ENCODE peak calls at places on chromosomes 12 and 14, in seven cellular contexts. Y is brain microvascular endothelial cell; W is PC-3; V is CD4-positive, alpha-beta T cell; T is hepatocyte; S is fibroblast of lung; D is adrenal gland. Z is an unnamed sample.

GRCh38 chr12:116880213-116880816 is 926 bp downstream of the HRK start:
- DNase-seq in Y (no peak), W (no peak), V (no peak), T (no peak), S (peak; percentile 29), D (no peak), Z (no peak)

GRCh38 chr14:74620497-74620921 is 8.5 kb upstream of the LTBP2 start:
- DNase-seq in Y (peak; percentile 96), W (peak; percentile 93), V (no peak), T (no peak), S (peak; percentile 73), D (no peak), Z (no peak)

GRCh38 chr12:55745361-55746146 is 2.6 kb downstream of the GDF11 start:
- DNase-seq in Y (no peak), W (no peak), V (no peak), T (peak; percentile 70), S (peak; percentile 68), D (peak; percentile 41), Z (no peak)

GRCh38 chr14:31420013-31420318 is 384 bp downstream of the HEATR5A start:
- DNase-seq in Y (no peak), W (peak; percentile 58), V (peak; percentile 4), T (no peak), S (no peak), D (peak; percentile 77), Z (peak; percentile 86)

GRCh38 chr12:80513211-80513610 is 69.2 kb downstream of the PTPRQ start:
- DNase-seq in Y (no peak), W (no peak), V (no peak), T (no peak), S (no peak), D (no peak), Z (no peak)

GRCh38 chr12:50971946-50972345 is 19.6 kb downstream of the HIGD1C start:
- DNase-seq in Y (no peak), W (no peak), V (no peak), T (no peak), S (peak; percentile 69), D (no peak), Z (no peak)

GRCh38 chr12:1593232-1594044 is 943 bp downstream of the FBXL14 start:
- DNase-seq in Y (no peak), W (peak; percentile 24), V (peak; percentile 52), T (peak; percentile 62), S (no peak), D (peak; percentile 31), Z (no peak)

GRCh38 chr14:102761206-102761605 is 16.0 kb upstream of the TRAF3 start:
- DNase-seq in Y (no peak), W (no peak), V (no peak), T (no peak), S (no peak), D (no peak), Z (no peak)

GRCh38 chr12:113996026-113996425 is 29.9 kb upstream of the RBM19 start:
- DNase-seq in Y (no peak), W (no peak), V (no peak), T (no peak), S (no peak), D (no peak), Z (no peak)

GRCh38 chr14:91032250-91032649 is 28.2 kb downstream of the RPS6KA5 start:
- DNase-seq in Y (no peak), W (no peak), V (no peak), T (no peak), S (no peak), D (no peak), Z (no peak)

GRCh38 chr12:25775968-25776367 is 182.5 kb upstream of the RASSF8 start:
- DNase-seq in Y (peak; percentile 71), W (peak; percentile 87), V (no peak), T (peak; percentile 14), S (no peak), D (no peak), Z (no peak)

GRCh38 chr12:130701402-130701744 is 14.7 kb downstream of the RIMBP2 start:
- DNase-seq in Y (no peak), W (no peak), V (no peak), T (no peak), S (no peak), D (no peak), Z (no peak)

GRCh38 chr14:28767239-28767850 is 758 bp downstream of the FOXG1 start:
- DNase-seq in Y (no peak), W (no peak), V (no peak), T (no peak), S (no peak), D (no peak), Z (no peak)

GRCh38 chr12:58458093-58458492 is 462.2 kb downstream of the LRIG3 start:
- DNase-seq in Y (no peak), W (peak; percentile 31), V (no peak), T (no peak), S (no peak), D (no peak), Z (no peak)

GRCh38 chr12:9750276-9751203 is 10.2 kb downstream of the CD69 start:
- DNase-seq in Y (peak; percentile 65), W (peak; percentile 77), V (peak; percentile 41), T (peak; percentile 78), S (peak; percentile 77), D (peak; percentile 21), Z (no peak)

GRCh38 chr12:19760611-19761010 is 321.3 kb downstream of the AEBP2 start:
- DNase-seq in Y (no peak), W (no peak), V (no peak), T (no peak), S (no peak), D (no peak), Z (no peak)

GRCh38 chr12:103924761-103925641 is 5.2 kb upstream of the HSP90B1 start:
- DNase-seq in Y (peak; percentile 90), W (peak; percentile 77), V (peak; percentile 7), T (peak; percentile 58), S (peak; percentile 59), D (no peak), Z (no peak)

GRCh38 chr14:39376671-39377403 is 55.4 kb downstream of the FBXO33 start:
- DNase-seq in Y (no peak), W (no peak), V (no peak), T (peak; percentile 14), S (peak; percentile 13), D (peak; percentile 42), Z (no peak)

GRCh38 chr12:27517961-27518668 is 5.9 kb upstream of the PPFIBP1 start:
- DNase-seq in Y (no peak), W (no peak), V (no peak), T (no peak), S (no peak), D (no peak), Z (no peak)

GRCh38 chr12:48336066-48336465 is 14.7 kb downstream of the ZNF641 start:
- DNase-seq in Y (no peak), W (no peak), V (no peak), T (no peak), S (no peak), D (no peak), Z (no peak)

GRCh38 chr14:39102265-39102968 is 618 bp downstream of the SEC23A start:
- DNase-seq in Y (peak; percentile 31), W (peak; percentile 42), V (peak; percentile 3), T (peak; percentile 81), S (peak; percentile 68), D (peak; percentile 25), Z (peak; percentile 71)

GRCh38 chr14:52146504-52146903 is 77.6 kb upstream of the NID2 start:
- DNase-seq in Y (no peak), W (peak; percentile 24), V (no peak), T (no peak), S (peak; percentile 26), D (no peak), Z (no peak)
- TF ChIP-seq CTCF in Y (peak; percentile 34), W (peak; percentile 61), V (no peak), T (no peak), S (peak; percentile 18), D (no peak), Z (no peak)

DNA sequence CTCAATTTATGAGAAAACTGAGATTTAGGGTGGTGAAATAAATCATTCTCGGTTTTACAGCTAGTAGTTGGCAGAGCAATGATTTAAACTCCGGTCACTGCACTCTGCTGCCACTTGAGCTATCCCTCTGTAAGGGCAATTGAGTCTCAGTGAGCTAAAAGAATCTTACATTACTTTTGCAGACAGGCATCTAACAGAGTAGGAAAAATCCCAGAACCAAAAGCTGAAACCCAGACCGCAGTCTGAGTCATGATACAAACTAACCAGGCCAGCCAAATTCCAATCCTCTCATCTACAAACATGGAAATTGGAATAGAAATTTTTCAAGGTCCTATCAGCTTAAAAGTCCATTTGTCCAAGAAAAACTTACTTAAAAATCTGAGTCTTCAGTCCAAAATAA is 73.7 kb downstream of the ANKS1B start:
- DNase-seq in Y (peak; percentile 91), W (peak; percentile 91), V (no peak), T (peak; percentile 49), S (peak; percentile 84), D (peak; percentile 66), Z (peak; percentile 75)
- H3K27ac ChIP-seq in Y (peak overlapping the region; percentile 73), W (peak overlapping the region; percentile 11), V (no peak overlapping the region), T (no peak overlapping the region), S (no peak overlapping the region), D (peak overlapping the region; percentile 65), Z (peak overlapping the region; percentile 76)

GRCh38 chr12:45742590-45742989 is 13.1 kb downstream of the ARID2 start:
- DNase-seq in Y (no peak), W (no peak), V (no peak), T (no peak), S (no peak), D (no peak), Z (no peak)

GRCh38 chr12:45743247-45743646 is 13.7 kb downstream of the ARID2 start:
- DNase-seq in Y (no peak), W (no peak), V (no peak), T (no peak), S (no peak), D (no peak), Z (no peak)

GRCh38 chr12:45745861-45746277 is 16.4 kb downstream of the ARID2 start:
- DNase-seq in Y (no peak), W (peak; percentile 45), V (no peak), T (no peak), S (peak; percentile 56), D (no peak), Z (no peak)
- TF ChIP-seq CTCF in Y (peak; percentile 8), W (peak; percentile 58), V (peak; percentile 61), T (peak; percentile 39), S (no peak), D (no peak), Z (peak; percentile 19)

GRCh38 chr12:70608184-70608583 is 29.0 kb downstream of the PTPRB start:
- DNase-seq in Y (no peak), W (no peak), V (no peak), T (no peak), S (no peak), D (no peak), Z (no peak)

GRCh38 chr12:70606001-70606400 is 31.2 kb downstream of the PTPRB start:
- DNase-seq in Y (no peak), W (peak; percentile 79), V (no peak), T (no peak), S (no peak), D (no peak), Z (no peak)

GRCh38 chr12:70604662-70605061 is 32.6 kb downstream of the PTPRB start:
- DNase-seq in Y (no peak), W (no peak), V (no peak), T (no peak), S (no peak), D (no peak), Z (no peak)

GRCh38 chr12:70609203-70609602 is 28.0 kb downstream of the PTPRB start:
- DNase-seq in Y (no peak), W (no peak), V (no peak), T (peak; percentile 4), S (no peak), D (no peak), Z (no peak)

DNA sequence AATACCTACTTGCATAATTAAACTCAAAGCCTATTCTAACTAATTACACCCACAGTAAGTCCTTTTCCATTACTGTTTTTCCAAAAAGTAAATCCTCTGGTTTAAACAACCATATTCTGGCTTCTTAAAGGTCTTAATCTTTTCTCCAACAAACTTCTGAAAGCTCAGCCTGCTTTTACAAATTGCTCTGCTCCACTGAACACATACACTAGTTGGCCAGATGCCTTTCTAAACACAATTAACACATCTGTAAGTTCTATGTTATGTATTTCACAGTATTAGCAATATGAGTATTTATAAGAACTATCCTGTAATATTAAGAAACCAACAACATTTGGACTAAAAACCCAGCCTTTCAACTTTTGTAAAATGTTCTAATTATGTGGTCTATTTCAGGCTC is 30.1 kb downstream of the PTPRB start:
- DNase-seq in Y (no peak), W (no peak), V (no peak), T (no peak), S (no peak), D (no peak), Z (no peak)
- H3K27ac ChIP-seq in Y (no peak overlapping the region), W (no peak overlapping the region), V (no peak overlapping the region), T (no peak overlapping the region), S (no peak overlapping the region), D (no peak overlapping the region), Z (no peak overlapping the region)

Z was measured in coronary artery.